ENCODE peak calls at places on chromosomes 16 and 17, in five cellular contexts. T, E, V, H and O are unnamed samples.

GRCh38 chr16:20763461-20764232 is at the start of gene ACSM3:
- DNase-seq in T (peak; percentile 92), V (peak; percentile 39), H (peak; percentile 99), E (peak; percentile 70), O (peak; percentile 91)

GRCh38 chr17:35640977-35641526 is 53.9 kb downstream of the AP2B1 start:
- DNase-seq in V (no peak), E (no peak), T (no peak), H (no peak), O (no peak)

GRCh38 chr16:29943846-29944669 is 17.8 kb upstream of the TMEM219 start:
- DNase-seq in T (peak; percentile 84), H (peak; percentile 97), E (no peak), V (peak; percentile 86), O (peak; percentile 21)

GRCh38 chr17:3527896-3528603 is 29.6 kb downstream of the TRPV3 start:
- DNase-seq in E (peak; percentile 34), T (no peak), H (no peak), V (no peak), O (no peak)

GRCh38 chr17:55710410-55710809 is 12.3 kb downstream of the TMEM100 start:
- DNase-seq in E (no peak), V (no peak), T (no peak), H (no peak), O (peak; percentile 20)

GRCh38 chr17:27954521-27955495 is 61.6 kb upstream of the LYRM9 start:
- DNase-seq in T (no peak), E (no peak), H (no peak), V (no peak), O (no peak)

GRCh38 chr17:40533896-40534295 is 31.4 kb downstream of the CCR7 start:
- DNase-seq in V (no peak), H (no peak), E (no peak), T (no peak), O (no peak)

GRCh38 chr17:76213491-76213890 is 26.8 kb downstream of the RNF157 start:
- DNase-seq in V (no peak), T (no peak), H (no peak), E (no peak), O (no peak)

GRCh38 chr17:7190276-7190917 is 11.2 kb upstream of the ASGR1 start:
- DNase-seq in H (no peak), T (no peak), E (no peak), V (no peak), O (no peak)